ENCODE peak calls at places on chromosomes 12 and 14, in five cellular contexts. O is stomach, K is suprapubic skin, H is sigmoid colon, C is ovary. P is an unnamed sample.

GRCh38 chr12:131832393-131833231 is 4.4 kb downstream of the MMP17 start:
- DNase-seq in O (no peak), K (peak; percentile 85), H (peak; percentile 87), C (peak; percentile 88), P (peak; percentile 72)

GRCh38 chr12:8989425-8989824 is at the start of gene KLRG1:
- DNase-seq in O (no peak), K (no peak), H (no peak), C (no peak), P (no peak)

GRCh38 chr14:39396448-39396847 is 35.8 kb downstream of the FBXO33 start:
- DNase-seq in O (no peak), K (no peak), H (no peak), C (no peak), P (no peak)

GRCh38 chr12:129049917-129050316 is 196.6 kb downstream of the GLT1D1 start:
- DNase-seq in O (no peak), K (no peak), H (no peak), C (no peak), P (no peak)

GRCh38 chr12:71594214-71594948 is 69.3 kb downstream of the ZFC3H1 start:
- DNase-seq in O (peak; percentile 33), K (no peak), H (no peak), C (peak; percentile 19), P (no peak)

GRCh38 chr12:108691995-108692808 is 39.1 kb downstream of the CORO1C start:
- DNase-seq in O (no peak), K (no peak), H (peak; percentile 76), C (peak; percentile 50), P (no peak)

GRCh38 chr14:58258156-58258555 is 13.5 kb downstream of the PSMA3 start:
- DNase-seq in O (no peak), K (no peak), H (no peak), C (no peak), P (no peak)

GRCh38 chr12:15712160-15712559 is 77.0 kb downstream of the EPS8 start:
- DNase-seq in O (no peak), K (no peak), H (no peak), C (no peak), P (no peak)

GRCh38 chr12:88266851-88267360 is 124.8 kb downstream of the TMTC3 start:
- DNase-seq in O (no peak), K (no peak), H (no peak), C (no peak), P (no peak)

GRCh38 chr12:91889970-91890369 is 255.7 kb downstream of the BTG1 start:
- DNase-seq in O (no peak), K (no peak), H (no peak), C (no peak), P (no peak)

GRCh38 chr12:20367731-20368652 is at the start of gene PDE3A:
- DNase-seq in O (no peak), K (peak; percentile 71), H (peak; percentile 90), C (peak; percentile 64), P (peak; percentile 66)

GRCh38 chr12:121290410-121290809 is 6.1 kb downstream of the CAMKK2 start:
- DNase-seq in O (no peak), K (no peak), H (no peak), C (no peak), P (no peak)

GRCh38 chr12:57479376-57480115 is at the start of gene ARHGAP9:
- DNase-seq in O (no peak), K (no peak), H (no peak), C (no peak), P (no peak)

GRCh38 chr12:45658066-45658465 is 71.4 kb upstream of the ARID2 start:
- DNase-seq in O (no peak), K (no peak), H (no peak), C (no peak), P (no peak)

GRCh38 chr14:36097356-36097755 is 79.2 kb downstream of the PTCSC3 start:
- DNase-seq in O (no peak), K (no peak), H (no peak), C (no peak), P (no peak)

GRCh38 chr14:76773956-76774355 is 12.7 kb downstream of the VASH1 start:
- DNase-seq in O (no peak), K (no peak), H (peak; percentile 60), C (no peak), P (no peak)

GRCh38 chr14:76772300-76773187 is 11.3 kb downstream of the VASH1 start:
- DNase-seq in O (no peak), K (no peak), H (peak; percentile 66), C (peak; percentile 80), P (peak; percentile 83)

GRCh38 chr14:76774471-76775158 is 13.3 kb downstream of the VASH1 start:
- DNase-seq in O (no peak), K (no peak), H (peak; percentile 57), C (no peak), P (no peak)

GRCh38 chr14:76771432-76771980 is 10.2 kb downstream of the VASH1 start:
- DNase-seq in O (no peak), K (no peak), H (peak; percentile 43), C (no peak), P (no peak)

GRCh38 chr14:76773188-76773885 is 12.1 kb downstream of the VASH1 start:
- DNase-seq in O (no peak), K (no peak), H (peak; percentile 83), C (peak; percentile 72), P (peak; percentile 89)
- TF ChIP-seq CTCF in O (no peak), K (no peak), H (no peak), C (no peak), P (no peak)

GRCh38 chr14:23551266-23552028 is at the start of gene ZFHX2:
- DNase-seq in O (peak; percentile 87), K (no peak), H (no peak), C (peak; percentile 58), P (no peak)
- TF ChIP-seq POLR2A in O (no peak), K (no peak), H (no peak), C (no peak), P (no peak)

GRCh38 chr12:52254180-52254964 is 20.1 kb upstream of the KRT86 start:
- DNase-seq in O (no peak), K (peak; percentile 15), H (peak; percentile 26), C (no peak), P (no peak)

GRCh38 chr12:52253391-52254179 is 20.5 kb downstream of the KRT7 start:
- DNase-seq in O (no peak), K (peak; percentile 30), H (peak; percentile 52), C (no peak), P (no peak)

GRCh38 chr12:52251367-52252055 is 18.5 kb downstream of the KRT7 start:
- DNase-seq in O (no peak), K (peak; percentile 2), H (peak; percentile 22), C (no peak), P (no peak)

GRCh38 chr12:52254965-52255751 is 19.3 kb upstream of the KRT86 start:
- DNase-seq in O (no peak), K (peak; percentile 30), H (no peak), C (no peak), P (no peak)

GRCh38 chr12:52252728-52253328 is 19.8 kb downstream of the KRT7 start:
- DNase-seq in O (no peak), K (peak; percentile 36), H (no peak), C (no peak), P (no peak)
- H3K27ac ChIP-seq in O (no peak overlapping the region), K (no peak overlapping the region), H (no peak overlapping the region), C (no peak overlapping the region), P (no peak overlapping the region)

DNA sequence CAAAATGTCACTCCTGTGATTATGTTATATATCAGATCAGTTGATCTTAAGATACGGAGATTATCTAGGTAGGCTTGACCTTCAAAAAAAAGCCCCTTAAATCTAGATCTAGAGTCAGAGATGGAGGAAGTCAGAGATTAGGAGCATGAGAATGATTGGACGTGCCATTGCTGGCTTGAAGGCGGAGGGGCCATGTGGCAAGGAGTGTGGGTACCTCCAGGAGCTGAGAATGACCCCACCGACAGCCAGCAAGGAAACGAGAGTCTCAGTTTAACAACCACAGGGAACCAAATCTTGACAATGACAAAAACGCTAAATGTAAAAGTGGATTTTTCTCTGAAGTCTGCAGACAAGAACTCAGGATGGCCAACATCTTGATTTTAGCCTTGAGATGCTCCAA is 32.5 kb upstream of the MANSC4 start:
- DNase-seq in O (no peak), K (no peak), H (no peak), C (no peak), P (no peak)
- TF ChIP-seq CTCF in O (no peak), K (no peak), H (no peak), C (no peak), P (no peak)

P was measured in uterus.